ENCODE peak calls at places on chromosome 18, in six cellular contexts. R is heart left ventricle, I is SJSA1, Z is gastrocnemius medialis, F is psoas muscle, K is small intestine. B is an unnamed sample.
A peak's percentile ranks its signal among the peaks of the same experiment; 100 is the strongest.

GRCh38 chr18:36828157-36828629 is 609 bp downstream of the TPGS2 start:
- DNase-seq in R (no peak), I (peak; percentile 84), K (peak; percentile 43), F (peak; percentile 58), Z (peak; percentile 28), B (peak; percentile 58)

GRCh38 chr18:78293516-78293915 is 686.1 kb upstream of the SALL3 start:
- DNase-seq in R (no peak), I (no peak), K (no peak), F (no peak), Z (no peak), B (no peak)

GRCh38 chr18:13218376-13219011 is at the start of gene LDLRAD4:
- DNase-seq in R (peak; percentile 82), I (no peak), F (peak; percentile 71), K (peak; percentile 53), Z (peak; percentile 33), B (peak; percentile 58)

GRCh38 chr18:46152436-46152807 is 48.2 kb downstream of the HAUS1 start:
- DNase-seq in I (peak; percentile 72), R (peak; percentile 30), Z (peak; percentile 97), F (peak; percentile 94), K (no peak), B (no peak)

GRCh38 chr18:24683965-24684364 is 223.5 kb downstream of the HRH4 start:
- DNase-seq in I (no peak), R (no peak), K (no peak), Z (no peak), F (no peak), B (no peak)

GRCh38 chr18:6056171-6056932 is 161.0 kb upstream of the TMEM200C start:
- DNase-seq in Z (no peak), K (no peak), F (no peak), I (peak; percentile 86), R (no peak), B (no peak)

GRCh38 chr18:52572036-52572750 is 232.2 kb downstream of the DCC start:
- DNase-seq in R (no peak), F (no peak), Z (no peak), I (no peak), K (no peak), B (no peak)

GRCh38 chr18:63071566-63072175 is 247.9 kb downstream of the BCL2 start:
- DNase-seq in K (no peak), Z (no peak), R (no peak), F (no peak), I (no peak), B (no peak)

GRCh38 chr18:57223160-57223870 is 76.4 kb downstream of the BOD1L2 start:
- DNase-seq in F (no peak), I (no peak), K (no peak), R (no peak), Z (no peak), B (no peak)

GRCh38 chr18:75211002-75211621 is 515 bp downstream of the TSHZ1 start:
- DNase-seq in K (no peak), I (peak; percentile 60), F (peak; percentile 61), Z (no peak), R (no peak), B (peak; percentile 36)

GRCh38 chr18:57882465-57882864 is 79.3 kb upstream of the ATP8B1 start:
- DNase-seq in I (no peak), K (no peak), R (no peak), Z (no peak), F (no peak), B (no peak)

GRCh38 chr18:45374878-45375630 is 240.2 kb upstream of the SLC14A2 start:
- DNase-seq in F (no peak), K (no peak), Z (no peak), R (no peak), I (no peak), B (no peak)

GRCh38 chr18:54223568-54224241 is 764 bp downstream of the MBD2 start:
- DNase-seq in R (peak; percentile 48), K (peak; percentile 90), Z (peak; percentile 29), F (peak; percentile 66), I (peak; percentile 47), B (peak; percentile 87)

GRCh38 chr18:28735731-28736130 is 558.8 kb upstream of the CDH2 start:
- DNase-seq in R (no peak), F (no peak), I (no peak), Z (no peak), K (peak; percentile 65), B (no peak)

GRCh38 chr18:9876867-9877654 is 8.7 kb upstream of the TXNDC2 start:
- DNase-seq in Z (no peak), K (peak; percentile 72), I (peak; percentile 91), R (peak; percentile 33), F (no peak), B (no peak)

GRCh38 chr18:75275226-75275625 is 64.6 kb downstream of the TSHZ1 start:
- DNase-seq in K (no peak), F (no peak), I (no peak), R (no peak), Z (no peak), B (no peak)

DNA sequence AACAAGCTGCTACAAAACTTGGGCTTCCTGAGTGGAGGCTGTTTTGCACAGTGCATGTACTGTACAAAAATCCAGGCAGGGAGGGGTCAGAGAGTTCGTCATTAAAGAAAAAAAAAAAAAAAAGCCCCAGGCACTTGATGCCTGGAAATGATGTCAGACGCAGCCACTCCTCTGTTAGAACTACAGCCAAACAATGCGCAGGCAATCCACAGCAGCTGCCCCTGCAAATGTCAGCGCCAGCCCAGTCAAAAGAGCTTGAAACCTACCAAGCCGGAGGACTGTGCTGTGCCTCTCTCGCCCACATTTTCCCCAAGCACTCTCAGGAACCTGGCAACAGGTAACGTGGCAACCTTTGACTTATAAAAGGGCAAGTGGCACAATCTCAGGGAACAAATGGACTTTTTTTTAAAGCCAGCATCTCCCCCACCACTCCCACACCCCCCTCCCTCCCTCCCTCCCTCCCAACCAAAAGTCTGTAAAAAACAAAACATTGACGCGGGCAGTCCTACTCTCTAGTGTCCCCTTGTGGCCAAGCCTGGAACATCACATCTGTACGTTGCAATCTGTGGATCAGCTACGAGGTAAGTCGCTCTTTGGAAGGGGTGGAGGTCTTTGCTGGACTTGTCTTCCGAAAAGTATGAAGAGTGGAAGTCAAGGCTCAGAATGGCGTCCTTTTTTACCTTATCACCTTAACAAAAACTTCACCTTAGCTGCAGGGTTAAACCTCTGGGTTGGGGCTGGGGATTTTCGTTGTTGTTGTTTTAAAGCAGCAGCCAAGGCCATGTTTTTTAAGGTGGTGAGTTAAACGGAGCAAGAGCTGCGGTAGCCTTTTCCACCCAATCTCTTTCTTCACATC is 144.2 kb downstream of the TGIF1 start:
- DNase-seq in Z (peak; percentile 77), R (peak; percentile 91), K (peak; percentile 89), F (peak; percentile 84), I (peak; percentile 97), B (peak; percentile 94)
- H3K4me1 ChIP-seq in Z (peaks cover 44% of the 10 kb centered on the region), R (peaks cover 25% of the 10 kb centered on the region), K (peaks cover 3% of the 10 kb centered on the region), F (peaks cover 32% of the 10 kb centered on the region), I (peaks cover 42% of the 10 kb centered on the region), B (peaks cover 16% of the 10 kb centered on the region)

DNA sequence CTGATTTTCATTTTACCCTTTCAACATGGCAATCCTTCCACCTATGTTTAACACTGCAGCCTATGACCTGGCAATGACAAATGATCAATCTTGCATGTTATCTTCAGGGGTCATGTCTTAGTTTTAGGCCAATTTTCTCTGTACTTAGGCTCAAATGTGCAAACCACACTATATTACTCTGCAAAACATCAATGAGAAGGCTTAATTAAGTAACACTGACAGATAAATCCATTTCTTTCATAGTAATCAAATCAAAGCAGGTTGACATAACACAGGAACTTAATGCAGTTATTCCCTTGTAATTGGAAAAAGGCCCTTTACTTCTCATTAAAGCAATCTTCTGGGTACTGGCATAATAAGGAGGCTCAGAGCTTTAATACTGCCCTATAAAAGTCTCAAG is 114.5 kb downstream of the TCF4 start:
- DNase-seq in F (no peak), R (no peak), Z (no peak), K (no peak), I (no peak), B (no peak)
- H3K27ac ChIP-seq in F (no peak overlapping the region), R (no peak overlapping the region), Z (no peak overlapping the region), K (no peak overlapping the region), I (no peak overlapping the region), B (no peak overlapping the region)

GRCh38 chr18:55763805-55764204 is 175.8 kb upstream of the TCF4 start:
- DNase-seq in F (no peak), Z (no peak), R (no peak), I (no peak), K (no peak), B (no peak)

GRCh38 chr18:55768255-55768654 is 180.3 kb upstream of the TCF4 start:
- DNase-seq in R (no peak), Z (no peak), K (no peak), I (no peak), F (no peak), B (no peak)

GRCh38 chr18:55762424-55762823 is 174.4 kb upstream of the TCF4 start:
- DNase-seq in F (no peak), K (no peak), R (no peak), I (no peak), Z (no peak), B (no peak)

GRCh38 chr18:55763298-55763697 is 175.3 kb upstream of the TCF4 start:
- DNase-seq in F (no peak), I (peak; percentile 65), K (no peak), R (no peak), Z (no peak), B (no peak)

DNA sequence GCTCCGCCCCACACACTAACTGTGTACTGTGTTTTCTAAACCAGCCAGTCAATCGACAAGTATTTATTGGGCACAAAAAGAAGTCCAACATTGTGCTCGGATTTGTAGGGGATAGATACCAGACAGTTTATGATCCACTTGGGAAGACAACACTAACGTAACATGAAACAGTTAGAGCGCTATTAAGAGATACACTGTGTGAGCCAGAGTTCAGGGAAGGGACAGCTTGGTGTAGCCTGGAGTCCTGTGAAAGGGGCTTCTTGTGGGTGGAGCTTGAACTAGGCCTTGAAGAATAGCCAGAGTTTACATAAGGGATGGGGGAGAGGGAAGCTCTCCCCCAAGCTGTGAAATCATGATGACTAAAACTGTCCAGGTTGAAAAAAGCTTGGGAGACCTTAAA is 176.4 kb upstream of the TCF4 start:
- DNase-seq in I (no peak), F (no peak), K (no peak), Z (no peak), R (no peak), B (no peak)
- H3K4me3 ChIP-seq in I (no peak overlapping the region), F (no peak overlapping the region), K (no peak overlapping the region), Z (no peak overlapping the region), R (no peak overlapping the region), B (no peak overlapping the region)

GRCh38 chr18:463442-464310 is 36.8 kb downstream of the COLEC12 start:
- DNase-seq in Z (no peak), F (peak; percentile 44), I (peak; percentile 48), K (no peak), R (no peak), B (no peak)
- H3K4me1 ChIP-seq in Z (no peaks in the 10 kb centered on the region), F (no peaks in the 10 kb centered on the region), I (peaks cover 12% of the 10 kb centered on the region), K (no peaks in the 10 kb centered on the region), R (no peaks in the 10 kb centered on the region), B (no peaks in the 10 kb centered on the region)

DNA sequence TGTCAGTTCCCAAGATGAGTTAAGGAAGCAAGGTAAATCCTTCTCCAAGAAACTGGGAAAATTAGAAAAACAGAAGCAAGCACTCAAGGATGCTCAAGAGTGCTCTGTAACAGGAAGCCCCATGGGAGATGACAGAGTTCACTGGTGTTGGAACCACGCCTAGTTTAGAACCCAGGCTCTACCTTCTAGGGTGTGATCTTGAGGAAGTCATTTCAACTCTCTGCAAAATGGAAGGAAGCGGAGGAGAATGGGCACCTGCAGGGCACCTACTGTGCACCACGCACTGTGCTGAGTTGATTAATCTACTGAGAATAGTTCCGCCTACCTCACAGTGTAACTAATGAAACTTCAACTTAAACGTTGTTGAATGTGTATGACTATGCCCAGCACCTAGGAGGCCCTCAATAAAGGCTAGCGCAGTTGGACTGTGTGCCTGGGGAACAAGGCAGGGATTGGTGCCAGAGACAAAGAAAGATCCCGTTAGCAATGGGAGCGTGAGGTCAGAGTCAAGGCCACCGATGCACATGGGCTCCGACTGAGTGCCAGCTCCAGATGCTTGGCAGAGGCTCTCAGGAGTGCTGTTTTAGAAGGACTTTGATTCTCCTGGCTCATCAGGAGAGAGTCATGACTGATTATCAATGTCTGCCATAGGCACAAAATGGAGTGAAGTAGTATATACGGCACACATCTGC is 93.7 kb downstream of the MAPK4 start:
- DNase-seq in I (no peak), F (peak; percentile 64), R (peak; percentile 64), Z (peak; percentile 70), K (peak; percentile 21), B (no peak)
- H3K27ac ChIP-seq in I (no peak overlapping the region), F (peak overlapping the region; percentile 79), R (peak overlapping the region; percentile 89), Z (peak overlapping the region; percentile 89), K (no peak overlapping the region), B (no peak overlapping the region)

B was measured in colonic mucosa.